ENCODE peak calls at places on chromosomes 6 and 20, in four cellular contexts. One of them, this sample, is unnamed. For H3K4me1, the result is how much of the 10 kb centered on the place peaks cover.

GRCh38 chr6:170423030-170423429 is 116.5 kb downstream of the FAM120B start:
- DNase-seq in astrocyte: no peak
- DNase-seq in Karpas-422: no peak
- DNase-seq in PC-3: no peak
- DNase-seq in this sample: no peak

GRCh38 chr20:23248524-23248923 is 102.1 kb upstream of the NXT1 start:
- DNase-seq in Karpas-422: no peak
- DNase-seq in PC-3: no peak
- DNase-seq in astrocyte: no peak
- DNase-seq in this sample: no peak

GRCh38 chr6:87654880-87655454 is 47.1 kb downstream of the AKIRIN2 start:
- DNase-seq in astrocyte: no peak
- DNase-seq in Karpas-422: no peak
- DNase-seq in PC-3: no peak
- DNase-seq in this sample: no peak

GRCh38 chr20:44714701-44715494 is at the start of gene CCN5:
- DNase-seq in PC-3: peak
- DNase-seq in Karpas-422: no peak
- DNase-seq in astrocyte: peak
- DNase-seq in this sample: peak

GRCh38 chr20:22428051-22428450 is 156.3 kb downstream of the FOXA2 start:
- DNase-seq in Karpas-422: no peak
- DNase-seq in PC-3: peak
- DNase-seq in astrocyte: no peak
- DNase-seq in this sample: no peak

GRCh38 chr20:7090753-7091310 is 323.3 kb downstream of the BMP2 start:
- DNase-seq in PC-3: peak
- DNase-seq in Karpas-422: no peak
- DNase-seq in astrocyte: no peak
- DNase-seq in this sample: no peak

GRCh38 chr6:150286919-150287318 is 81.9 kb upstream of the IYD start:
- DNase-seq in Karpas-422: no peak
- DNase-seq in PC-3: no peak
- DNase-seq in astrocyte: peak
- DNase-seq in this sample: no peak

GRCh38 chr6:150252714-150253444 is 110.0 kb downstream of the PPP1R14C start:
- DNase-seq in PC-3: peak
- DNase-seq in Karpas-422: no peak
- DNase-seq in astrocyte: peak
- DNase-seq in this sample: peak

GRCh38 chr20:38165089-38165965 is at the start of gene TGM2:
- DNase-seq in Karpas-422: peak
- DNase-seq in astrocyte: no peak
- DNase-seq in PC-3: peak
- DNase-seq in this sample: peak

GRCh38 chr6:49937811-49938210 is 26.2 kb downstream of the DEFB114 start:
- DNase-seq in PC-3: no peak
- DNase-seq in Karpas-422: no peak
- DNase-seq in astrocyte: no peak
- DNase-seq in this sample: no peak

GRCh38 chr20:23242556-23243180 is 107.9 kb upstream of the NXT1 start:
- DNase-seq in astrocyte: no peak
- DNase-seq in PC-3: no peak
- DNase-seq in Karpas-422: no peak
- DNase-seq in this sample: no peak

GRCh38 chr6:25007269-25007699 is 71.5 kb upstream of the RIPOR2 start:
- DNase-seq in Karpas-422: peak
- DNase-seq in PC-3: no peak
- DNase-seq in astrocyte: no peak
- DNase-seq in this sample: no peak

GRCh38 chr20:1427457-1428054 is 34.7 kb upstream of the FKBP1A start:
- DNase-seq in astrocyte: no peak
- DNase-seq in PC-3: peak
- DNase-seq in Karpas-422: no peak
- DNase-seq in this sample: no peak

GRCh38 chr20:17972121-17972520 is 3.3 kb downstream of the MGME1 start:
- DNase-seq in astrocyte: no peak
- DNase-seq in Karpas-422: peak
- DNase-seq in PC-3: peak
- DNase-seq in this sample: no peak

GRCh38 chr6:20873425-20874190 is 339.4 kb downstream of the CDKAL1 start:
- DNase-seq in Karpas-422: no peak
- DNase-seq in PC-3: peak
- DNase-seq in astrocyte: no peak
- DNase-seq in this sample: peak

GRCh38 chr6:20879121-20879520 is 344.9 kb downstream of the CDKAL1 start:
- DNase-seq in astrocyte: no peak
- DNase-seq in PC-3: no peak
- DNase-seq in Karpas-422: no peak
- DNase-seq in this sample: no peak

GRCh38 chr6:20876016-20876415 is 341.8 kb downstream of the CDKAL1 start:
- DNase-seq in Karpas-422: no peak
- DNase-seq in astrocyte: peak
- DNase-seq in PC-3: peak
- DNase-seq in this sample: peak

GRCh38 chr6:20877008-20877937 is 343.0 kb downstream of the CDKAL1 start:
- DNase-seq in Karpas-422: no peak
- DNase-seq in PC-3: peak
- DNase-seq in astrocyte: peak
- DNase-seq in this sample: peak

DNA sequence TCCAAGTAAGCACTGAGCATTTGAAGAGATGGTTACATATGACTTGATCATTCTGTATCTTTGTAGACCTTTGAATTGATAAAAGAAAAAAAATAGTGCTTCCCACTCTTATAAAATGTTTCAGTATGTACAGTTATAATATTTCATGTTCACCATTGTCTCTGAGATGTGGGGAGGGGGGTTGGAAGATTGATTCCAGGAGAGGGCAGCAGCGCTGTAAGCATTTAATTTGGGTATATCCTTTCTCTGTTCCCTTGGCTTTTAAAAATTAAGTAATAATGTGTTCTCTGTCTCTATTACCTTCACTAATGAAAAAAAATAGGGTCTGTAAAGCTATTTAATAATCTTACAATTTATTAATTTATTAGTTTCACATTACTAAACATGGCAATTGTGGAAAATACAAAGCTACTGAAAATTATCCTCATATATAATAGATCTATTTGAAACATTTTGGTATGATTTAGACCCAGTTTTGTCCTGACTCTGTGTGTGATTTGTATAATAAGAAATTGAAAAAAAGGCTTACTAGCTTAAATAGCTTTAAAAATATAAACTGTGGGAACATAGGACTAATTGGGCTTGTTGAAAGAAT is 341.2 kb downstream of the CDKAL1 start:
- DNase-seq in PC-3: peak
- DNase-seq in astrocyte: peak
- DNase-seq in Karpas-422: no peak
- DNase-seq in this sample: peak
- H3K9ac ChIP-seq in PC-3: peak
- H3K9ac ChIP-seq in astrocyte: no peak
- H3K9ac ChIP-seq in Karpas-422: no peak
- H3K9ac ChIP-seq in this sample: peak

GRCh38 chr6:15484115-15484514 is 178.7 kb downstream of the DTNBP1 start:
- DNase-seq in PC-3: no peak
- DNase-seq in Karpas-422: no peak
- DNase-seq in astrocyte: no peak
- DNase-seq in this sample: no peak
- H3K4me1 ChIP-seq in PC-3: under half
- H3K4me1 ChIP-seq in Karpas-422: under half
- H3K4me1 ChIP-seq in astrocyte: under half
- H3K4me1 ChIP-seq in this sample: under half

DNA sequence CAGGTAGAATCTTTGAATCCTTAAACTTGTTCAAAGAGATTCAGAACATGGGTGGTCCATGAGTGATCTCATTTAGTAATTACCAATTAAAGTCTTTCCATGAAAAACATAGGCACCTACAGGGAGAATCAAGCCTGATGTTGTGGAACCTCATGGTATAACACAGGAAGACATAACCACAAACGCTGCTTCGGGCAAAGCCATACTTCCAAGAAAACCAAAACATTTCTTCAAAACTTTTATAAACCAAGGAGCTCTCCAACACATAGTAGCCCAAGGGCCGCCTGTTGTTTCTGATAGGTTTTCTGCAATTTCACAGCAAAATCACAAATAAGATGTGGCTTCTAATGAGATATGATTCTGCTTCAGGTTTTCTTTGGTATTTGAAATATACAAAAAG is 2.5 kb downstream of the CHD6 start:
- DNase-seq in PC-3: no peak
- DNase-seq in Karpas-422: no peak
- DNase-seq in astrocyte: no peak
- DNase-seq in this sample: no peak
- H3K4me3 ChIP-seq in PC-3: no peak
- H3K4me3 ChIP-seq in Karpas-422: no peak
- H3K4me3 ChIP-seq in astrocyte: no peak
- H3K4me3 ChIP-seq in this sample: no peak

GRCh38 chr6:138401960-138402832 is 1.8 kb upstream of the HEBP2 start:
- DNase-seq in PC-3: no peak
- DNase-seq in Karpas-422: no peak
- DNase-seq in astrocyte: no peak
- DNase-seq in this sample: no peak

GRCh38 chr6:138403324-138403800 is 661 bp upstream of the HEBP2 start:
- DNase-seq in astrocyte: no peak
- DNase-seq in PC-3: no peak
- DNase-seq in Karpas-422: peak
- DNase-seq in this sample: peak

GRCh38 chr6:138403801-138404665 is at the start of gene HEBP2:
- DNase-seq in PC-3: peak
- DNase-seq in astrocyte: peak
- DNase-seq in Karpas-422: peak
- DNase-seq in this sample: peak

GRCh38 chr6:138404666-138405337 is 779 bp downstream of the HEBP2 start:
- DNase-seq in PC-3: peak
- DNase-seq in astrocyte: no peak
- DNase-seq in Karpas-422: peak
- DNase-seq in this sample: peak

DNA sequence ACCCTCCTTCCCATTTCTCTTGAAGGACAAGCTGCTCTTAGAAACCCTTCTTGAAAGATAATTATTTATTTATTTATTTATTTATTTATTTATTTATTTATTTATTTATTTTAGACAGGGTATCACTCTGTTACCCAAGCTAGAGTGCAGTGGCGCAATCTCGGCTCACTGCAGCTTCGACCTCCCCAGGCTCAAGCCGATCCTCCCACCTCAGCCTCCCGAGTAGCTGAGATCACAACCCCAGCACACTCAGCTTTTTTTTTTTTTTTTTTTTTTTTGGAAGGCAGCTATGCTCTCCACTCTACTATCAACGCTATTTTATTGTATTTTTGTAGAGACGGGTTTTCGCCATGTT is 1.2 kb upstream of the HEBP2 start:
- DNase-seq in Karpas-422: no peak
- DNase-seq in PC-3: no peak
- DNase-seq in astrocyte: no peak
- DNase-seq in this sample: no peak
- H3K9ac ChIP-seq in Karpas-422: no peak
- H3K9ac ChIP-seq in PC-3: no peak
- H3K9ac ChIP-seq in astrocyte: no peak
- H3K9ac ChIP-seq in this sample: peak

GRCh38 chr6:36727491-36728021 is 29.9 kb downstream of the RAB44 start:
- DNase-seq in Karpas-422: no peak
- DNase-seq in astrocyte: peak
- DNase-seq in PC-3: peak
- DNase-seq in this sample: no peak

GRCh38 chr6:36730424-36731380 is 33.1 kb downstream of the RAB44 start:
- DNase-seq in astrocyte: no peak
- DNase-seq in Karpas-422: no peak
- DNase-seq in PC-3: no peak
- DNase-seq in this sample: no peak

GRCh38 chr6:36728289-36729168 is 30.9 kb downstream of the RAB44 start:
- DNase-seq in PC-3: no peak
- DNase-seq in Karpas-422: no peak
- DNase-seq in astrocyte: no peak
- DNase-seq in this sample: no peak

GRCh38 chr6:36731622-36732310 is 34.1 kb downstream of the RAB44 start:
- DNase-seq in Karpas-422: no peak
- DNase-seq in PC-3: no peak
- DNase-seq in astrocyte: no peak
- DNase-seq in this sample: no peak

DNA sequence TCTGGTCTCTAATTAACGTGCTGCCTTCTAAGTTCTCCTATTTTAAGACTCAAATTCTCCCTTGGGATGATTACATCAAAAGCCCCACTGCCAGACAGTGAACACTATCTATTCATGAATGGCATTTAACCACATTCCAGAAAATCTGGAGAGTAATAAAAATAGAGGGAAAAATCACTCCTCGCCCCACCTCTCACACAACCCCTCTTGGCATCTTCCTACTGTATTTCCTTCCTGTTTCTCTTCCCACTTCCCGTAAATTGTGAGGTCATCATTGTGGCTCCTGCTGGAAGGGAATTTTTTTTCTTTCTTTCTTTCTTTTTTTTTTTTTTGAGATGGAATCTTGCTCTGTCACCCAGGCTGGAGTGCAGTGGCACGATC is 31.5 kb downstream of the RAB44 start:
- DNase-seq in Karpas-422: no peak
- DNase-seq in PC-3: no peak
- DNase-seq in astrocyte: no peak
- DNase-seq in this sample: no peak
- H3K4me1 ChIP-seq in Karpas-422: under half
- H3K4me1 ChIP-seq in PC-3: under half
- H3K4me1 ChIP-seq in astrocyte: under half
- H3K4me1 ChIP-seq in this sample: under half

GRCh38 chr6:27667651-27668441 is 194.9 kb upstream of the ZNF184 start:
- DNase-seq in Karpas-422: no peak
- DNase-seq in astrocyte: no peak
- DNase-seq in PC-3: no peak
- DNase-seq in this sample: peak

GRCh38 chr6:27667016-27667415 is 194.1 kb upstream of the ZNF184 start:
- DNase-seq in astrocyte: no peak
- DNase-seq in PC-3: no peak
- DNase-seq in Karpas-422: no peak
- DNase-seq in this sample: no peak

GRCh38 chr6:27669798-27670301 is 196.9 kb upstream of the ZNF184 start:
- DNase-seq in Karpas-422: no peak
- DNase-seq in astrocyte: no peak
- DNase-seq in PC-3: no peak
- DNase-seq in this sample: peak

GRCh38 chr6:27669278-27669797 is 196.4 kb upstream of the ZNF184 start:
- DNase-seq in PC-3: peak
- DNase-seq in astrocyte: no peak
- DNase-seq in Karpas-422: no peak
- DNase-seq in this sample: peak

GRCh38 chr6:27668442-27669275 is 195.8 kb upstream of the ZNF184 start:
- DNase-seq in Karpas-422: peak
- DNase-seq in PC-3: peak
- DNase-seq in astrocyte: peak
- DNase-seq in this sample: peak
- H3K4me3 ChIP-seq in Karpas-422: no peak
- H3K4me3 ChIP-seq in PC-3: peak
- H3K4me3 ChIP-seq in astrocyte: peak
- H3K4me3 ChIP-seq in this sample: peak

GRCh38 chr6:156866181-156866862 is 89.1 kb downstream of the ARID1B start:
- DNase-seq in Karpas-422: peak
- DNase-seq in astrocyte: peak
- DNase-seq in PC-3: peak
- DNase-seq in this sample: peak
- H3K9ac ChIP-seq in Karpas-422: peak
- H3K9ac ChIP-seq in astrocyte: no peak
- H3K9ac ChIP-seq in PC-3: peak
- H3K9ac ChIP-seq in this sample: no peak

GRCh38 chr20:32777177-32777956 is 15.2 kb downstream of the DNMT3B start:
- DNase-seq in Karpas-422: no peak
- DNase-seq in astrocyte: peak
- DNase-seq in PC-3: no peak
- DNase-seq in this sample: no peak
- H3K4me1 ChIP-seq in Karpas-422: under half
- H3K4me1 ChIP-seq in astrocyte: under half
- H3K4me1 ChIP-seq in PC-3: under half
- H3K4me1 ChIP-seq in this sample: under half